ENCODE peak calls at places on chromosomes 12 and 14, in seven cellular contexts. O, B, K, T, V, I and J are unnamed samples.

GRCh38 chr12:109583733-109584132 is 10.1 kb downstream of the MVK start:
- DNase-seq in O (no peak), B (no peak), K (no peak), T (no peak), V (no peak), I (no peak), J (no peak)

GRCh38 chr14:23299558-23299957 is 3.1 kb downstream of the PPP1R3E start:
- DNase-seq in O (no peak), B (no peak), K (peak; percentile 87), T (no peak), V (peak; percentile 26), I (no peak), J (no peak)

GRCh38 chr12:38175538-38175937 is 141.0 kb upstream of the ALG10B start:
- DNase-seq in O (no peak), B (no peak), K (no peak), T (no peak), V (no peak), I (no peak), J (no peak)

GRCh38 chr12:105444809-105445102 is 114.3 kb downstream of the C12orf75 start:
- DNase-seq in O (no peak), B (no peak), K (no peak), T (no peak), V (no peak), I (no peak), J (no peak)

GRCh38 chr12:106709068-106709511 is 65.4 kb upstream of the RIC8B start:
- DNase-seq in O (no peak), B (no peak), K (no peak), T (no peak), V (no peak), I (no peak), J (no peak)

GRCh38 chr12:77124767-77125166 is 59.4 kb upstream of the E2F7 start:
- DNase-seq in O (no peak), B (no peak), K (no peak), T (no peak), V (no peak), I (no peak), J (no peak)

GRCh38 chr14:60878536-60878935 is 102.3 kb downstream of the TRMT5 start:
- DNase-seq in O (no peak), B (no peak), K (no peak), T (no peak), V (no peak), I (no peak), J (no peak)

GRCh38 chr12:131672941-131673330 is 38.0 kb upstream of the SFSWAP start:
- DNase-seq in O (no peak), B (no peak), K (no peak), T (no peak), V (no peak), I (no peak), J (no peak)

GRCh38 chr14:73325063-73325462 is 87.8 kb downstream of the PAPLN start:
- DNase-seq in O (no peak), B (no peak), K (no peak), T (no peak), V (no peak), I (no peak), J (no peak)

DNA sequence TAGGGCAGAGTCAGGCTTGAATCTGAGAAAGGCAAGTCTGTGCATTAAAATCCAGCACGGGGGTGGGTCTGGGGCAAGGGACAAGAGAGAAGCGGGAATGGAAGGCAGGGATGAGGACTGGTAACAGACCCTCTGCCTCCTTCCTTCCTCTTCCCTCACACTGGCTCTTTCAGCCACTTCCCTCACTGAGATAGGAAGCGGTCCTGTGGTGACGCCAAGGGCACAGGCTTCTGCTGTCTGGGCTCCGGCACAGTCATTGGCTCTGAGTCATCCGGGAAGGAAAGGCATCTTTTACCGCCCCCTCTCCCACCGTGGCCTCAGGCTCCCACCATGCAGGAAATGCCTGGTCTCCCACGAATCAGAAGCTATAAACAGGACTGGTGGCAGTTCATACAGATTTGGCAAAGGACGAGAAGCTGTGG is 70.2 kb downstream of the ETV6 start:
- DNase-seq in O (peak; percentile 58), B (no peak), K (no peak), T (no peak), V (no peak), I (no peak), J (no peak)
- TF ChIP-seq POLR2AphosphoS5 in O (peak; percentile 16), B (no peak), K (no peak), T (no peak), V (no peak), I (no peak), J (no peak)

DNA sequence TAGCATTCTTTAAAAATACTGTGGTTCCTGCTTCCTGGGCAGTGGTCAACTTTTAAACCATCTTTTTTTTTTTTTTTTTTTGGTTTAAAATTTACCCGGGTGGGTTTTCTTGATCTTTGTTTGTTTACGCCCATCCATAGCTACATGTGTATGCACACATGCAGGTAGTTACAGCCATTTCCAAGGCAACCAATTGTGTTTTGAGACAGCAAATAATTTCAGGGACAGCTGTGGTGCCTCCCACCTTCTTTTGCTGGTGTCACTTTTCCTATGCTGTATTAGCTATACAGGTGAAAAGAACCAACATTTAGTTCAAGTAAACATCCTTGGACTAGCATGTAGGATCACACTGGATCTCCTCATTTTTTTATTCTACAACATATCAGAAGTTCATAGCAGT is 51.9 kb upstream of the PSMA6 start:
- DNase-seq in O (no peak), B (no peak), K (no peak), T (no peak), V (no peak), I (no peak), J (no peak)
- TF ChIP-seq TAF1 in O (no peak), B (no peak), K (no peak), T (no peak), V (no peak), I (no peak), J (no peak)

GRCh38 chr14:104192883-104193245 is 54.5 kb downstream of the KIF26A start:
- DNase-seq in O (no peak), B (no peak), K (no peak), T (no peak), V (no peak), I (no peak), J (no peak)

GRCh38 chr14:104192146-104192882 is 53.9 kb downstream of the KIF26A start:
- DNase-seq in O (no peak), B (no peak), K (no peak), T (no peak), V (no peak), I (no peak), J (peak; percentile 24)

GRCh38 chr14:104189629-104190335 is 51.4 kb downstream of the KIF26A start:
- DNase-seq in O (no peak), B (no peak), K (no peak), T (no peak), V (no peak), I (no peak), J (no peak)

GRCh38 chr14:104190396-104191000 is 52.1 kb downstream of the KIF26A start:
- DNase-seq in O (no peak), B (no peak), K (no peak), T (no peak), V (no peak), I (no peak), J (no peak)

DNA sequence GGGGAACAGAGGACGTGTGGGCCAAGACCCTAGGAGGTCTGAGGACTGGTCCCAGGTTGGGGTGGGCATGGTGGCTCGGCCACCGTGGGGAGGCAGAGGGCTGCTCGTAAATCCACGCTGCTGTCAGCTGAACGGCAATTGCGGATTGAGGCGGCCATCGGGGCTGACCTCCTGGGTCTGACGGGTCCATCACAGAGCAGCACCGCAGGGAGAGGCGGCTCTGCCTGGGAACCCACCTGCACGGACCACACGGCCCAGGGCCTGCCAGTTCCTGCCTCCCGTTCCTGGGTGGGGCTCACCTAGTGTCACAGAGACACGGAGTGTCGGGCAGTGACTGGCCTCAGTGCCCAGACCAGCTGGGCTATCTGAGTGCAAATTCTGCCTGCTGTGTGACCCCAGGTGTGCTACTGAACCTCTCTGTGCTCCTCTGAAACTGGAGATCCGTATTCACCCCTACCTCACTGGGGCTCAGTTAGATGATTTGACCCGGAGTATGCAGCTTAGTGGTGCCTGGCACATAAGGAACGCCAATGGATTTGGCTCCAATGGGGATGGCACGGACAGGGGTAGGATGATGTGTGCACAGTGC is 53.1 kb downstream of the KIF26A start:
- DNase-seq in O (no peak), B (no peak), K (no peak), T (no peak), V (no peak), I (no peak), J (no peak)
- TF ChIP-seq POLR2AphosphoS5 in O (no peak), B (no peak), K (no peak), T (no peak), V (no peak), I (no peak), J (no peak)

GRCh38 chr14:104989236-104989950 is 3.8 kb downstream of the CLBA1 start:
- DNase-seq in O (no peak), B (no peak), K (no peak), T (no peak), V (no peak), I (no peak), J (no peak)
- TF ChIP-seq TAF1 in O (no peak), B (no peak), K (no peak), T (no peak), V (no peak), I (no peak), J (no peak)

GRCh38 chr12:68568878-68569569 is 41.7 kb upstream of the RAP1B start:
- DNase-seq in O (no peak), B (no peak), K (no peak), T (no peak), V (no peak), I (no peak), J (no peak)

GRCh38 chr12:68561830-68562229 is 48.9 kb upstream of the RAP1B start:
- DNase-seq in O (no peak), B (no peak), K (no peak), T (no peak), V (no peak), I (no peak), J (no peak)

GRCh38 chr12:68560823-68561422 is 49.8 kb upstream of the RAP1B start:
- DNase-seq in O (no peak), B (no peak), K (no peak), T (no peak), V (no peak), I (no peak), J (no peak)

GRCh38 chr12:68564166-68564565 is 46.5 kb upstream of the RAP1B start:
- DNase-seq in O (no peak), B (no peak), K (no peak), T (no peak), V (no peak), I (no peak), J (no peak)

GRCh38 chr12:68565391-68565903 is 45.3 kb upstream of the RAP1B start:
- DNase-seq in O (no peak), B (no peak), K (no peak), T (no peak), V (no peak), I (no peak), J (no peak)
- TF ChIP-seq POLR2AphosphoS5 in O (peak; percentile 82), B (no peak), K (no peak), T (no peak), V (no peak), I (no peak), J (no peak)